ENCODE peak calls at places on chromosomes 3 and 15, in four cellular contexts. S is K562, C is HCT116, B is sigmoid colon. Y is an unnamed sample. For H3K4me1, the result is how much of the 10 kb centered on the place peaks cover.

GRCh38 chr3:63912768-63913588 is 795 bp upstream of the SCAANT1 start:
- DNase-seq in S (peak), C (peak), B (peak), Y (peak)

GRCh38 chr3:172313671-172314070 is 134.6 kb downstream of the GHSR start:
- DNase-seq in S (no peak), C (no peak), B (no peak), Y (no peak)

GRCh38 chr15:66842710-66843441 is 140.8 kb downstream of the SMAD6 start:
- DNase-seq in S (peak), C (no peak), B (peak), Y (peak)

GRCh38 chr15:43376017-43376705 is 5.3 kb downstream of the TUBGCP4 start:
- DNase-seq in S (peak), C (peak), B (no peak), Y (no peak)

GRCh38 chr3:126340596-126340942 is 16.6 kb downstream of the KLF15 start:
- DNase-seq in S (no peak), C (no peak), B (peak), Y (no peak)

GRCh38 chr3:33750216-33750558 is 32.1 kb upstream of the CLASP2 start:
- DNase-seq in S (no peak), C (no peak), B (no peak), Y (no peak)

GRCh38 chr3:134331811-134332199 is 42.4 kb downstream of the AMOTL2 start:
- DNase-seq in S (no peak), C (no peak), B (no peak), Y (no peak)

GRCh38 chr3:30437172-30437571 is 169.2 kb upstream of the TGFBR2 start:
- DNase-seq in S (no peak), C (no peak), B (peak), Y (no peak)

GRCh38 chr15:66827698-66828055 is 125.6 kb downstream of the SMAD6 start:
- DNase-seq in S (no peak), C (no peak), B (peak), Y (no peak)

GRCh38 chr3:50630394-50630793 is 13.4 kb downstream of the MAPKAPK3 start:
- DNase-seq in S (no peak), C (no peak), B (no peak), Y (no peak)

GRCh38 chr3:184230081-184230602 is 757 bp downstream of the VWA5B2 start:
- DNase-seq in S (peak), C (no peak), B (no peak), Y (peak)

GRCh38 chr15:80003171-80003570 is 32.2 kb upstream of the BCL2A1 start:
- DNase-seq in S (no peak), C (no peak), B (no peak), Y (no peak)

GRCh38 chr3:194091141-194091540 is 44.8 kb upstream of the HES1 start:
- DNase-seq in S (peak), C (no peak), B (no peak), Y (no peak)

GRCh38 chr3:111481551-111481950 is 60.4 kb upstream of the CD96 start:
- DNase-seq in S (no peak), C (no peak), B (no peak), Y (no peak)

GRCh38 chr3:64548200-64548889 is 139.5 kb downstream of the ADAMTS9 start:
- DNase-seq in S (no peak), C (no peak), B (peak), Y (peak)

GRCh38 chr15:52362497-52362896 is 66.9 kb upstream of the MYO5C start:
- DNase-seq in S (no peak), C (no peak), B (no peak), Y (no peak)

GRCh38 chr3:42094128-42094527 is 3.0 kb downstream of the TRAK1 start:
- DNase-seq in S (no peak), C (no peak), B (no peak), Y (no peak)

GRCh38 chr3:127734754-127735473 is 62.2 kb downstream of the ABTB1 start:
- DNase-seq in S (no peak), C (no peak), B (no peak), Y (no peak)

GRCh38 chr3:111653766-111654165 is 58.6 kb upstream of the ZBED2 start:
- DNase-seq in S (no peak), C (no peak), B (no peak), Y (no peak)

GRCh38 chr3:147162743-147163142 is 243.6 kb downstream of the ZIC4 start:
- DNase-seq in S (no peak), C (no peak), B (no peak), Y (no peak)

GRCh38 chr3:106249159-106249558 is 380.3 kb upstream of the CBLB start:
- DNase-seq in S (no peak), C (no peak), B (no peak), Y (no peak)

GRCh38 chr15:67107014-67107812 is 41.8 kb downstream of the SMAD3 start:
- DNase-seq in S (peak), C (peak), B (peak), Y (peak)

GRCh38 chr3:45381168-45381852 is 7.1 kb upstream of the LARS2 start:
- DNase-seq in S (peak), C (no peak), B (no peak), Y (no peak)

GRCh38 chr15:91694131-91694828 is 159.2 kb upstream of the SLCO3A1 start:
- DNase-seq in S (no peak), C (no peak), B (peak), Y (no peak)

GRCh38 chr3:79872483-79872882 is 104.7 kb upstream of the ROBO1 start:
- DNase-seq in S (no peak), C (no peak), B (no peak), Y (no peak)

GRCh38 chr3:65443739-65444447 is 594.8 kb downstream of the MAGI1 start:
- DNase-seq in S (no peak), C (no peak), B (no peak), Y (no peak)

GRCh38 chr3:185420762-185421161 is 57.8 kb downstream of the MAP3K13 start:
- DNase-seq in S (no peak), C (no peak), B (no peak), Y (peak)

GRCh38 chr3:11610044-11610671 is 33.6 kb downstream of the VGLL4 start:
- DNase-seq in S (no peak), C (no peak), B (no peak), Y (peak)

GRCh38 chr3:50160561-50160983 is 5.4 kb downstream of the SEMA3F start:
- DNase-seq in S (peak), C (no peak), B (no peak), Y (peak)

GRCh38 chr15:25811481-25811906 is 51.6 kb downstream of the ATP10A start:
- DNase-seq in S (no peak), C (no peak), B (no peak), Y (no peak)

GRCh38 chr15:42145546-42146455 is 10.6 kb downstream of the PLA2G4F start:
- DNase-seq in S (no peak), C (no peak), B (no peak), Y (no peak)

GRCh38 chr3:102225407-102226132 is 209.2 kb upstream of the ZPLD1 start:
- DNase-seq in S (peak), C (peak), B (no peak), Y (no peak)

GRCh38 chr15:63513271-63513670 is 8.9 kb downstream of the USP3 start:
- DNase-seq in S (no peak), C (no peak), B (no peak), Y (no peak)

GRCh38 chr3:42670051-42670576 is 15.2 kb upstream of the KLHL40 start:
- DNase-seq in S (no peak), C (no peak), B (no peak), Y (peak)

GRCh38 chr15:96515391-96515790 is 184.9 kb downstream of the NR2F2 start:
- DNase-seq in S (no peak), C (no peak), B (no peak), Y (no peak)

GRCh38 chr3:47405820-47406761 is 25.3 kb downstream of the PTPN23 start:
- DNase-seq in S (peak), C (no peak), B (no peak), Y (no peak)

GRCh38 chr15:39016706-39017105 is 452.1 kb upstream of the RASGRP1 start:
- DNase-seq in S (no peak), C (no peak), B (no peak), Y (no peak)

DNA sequence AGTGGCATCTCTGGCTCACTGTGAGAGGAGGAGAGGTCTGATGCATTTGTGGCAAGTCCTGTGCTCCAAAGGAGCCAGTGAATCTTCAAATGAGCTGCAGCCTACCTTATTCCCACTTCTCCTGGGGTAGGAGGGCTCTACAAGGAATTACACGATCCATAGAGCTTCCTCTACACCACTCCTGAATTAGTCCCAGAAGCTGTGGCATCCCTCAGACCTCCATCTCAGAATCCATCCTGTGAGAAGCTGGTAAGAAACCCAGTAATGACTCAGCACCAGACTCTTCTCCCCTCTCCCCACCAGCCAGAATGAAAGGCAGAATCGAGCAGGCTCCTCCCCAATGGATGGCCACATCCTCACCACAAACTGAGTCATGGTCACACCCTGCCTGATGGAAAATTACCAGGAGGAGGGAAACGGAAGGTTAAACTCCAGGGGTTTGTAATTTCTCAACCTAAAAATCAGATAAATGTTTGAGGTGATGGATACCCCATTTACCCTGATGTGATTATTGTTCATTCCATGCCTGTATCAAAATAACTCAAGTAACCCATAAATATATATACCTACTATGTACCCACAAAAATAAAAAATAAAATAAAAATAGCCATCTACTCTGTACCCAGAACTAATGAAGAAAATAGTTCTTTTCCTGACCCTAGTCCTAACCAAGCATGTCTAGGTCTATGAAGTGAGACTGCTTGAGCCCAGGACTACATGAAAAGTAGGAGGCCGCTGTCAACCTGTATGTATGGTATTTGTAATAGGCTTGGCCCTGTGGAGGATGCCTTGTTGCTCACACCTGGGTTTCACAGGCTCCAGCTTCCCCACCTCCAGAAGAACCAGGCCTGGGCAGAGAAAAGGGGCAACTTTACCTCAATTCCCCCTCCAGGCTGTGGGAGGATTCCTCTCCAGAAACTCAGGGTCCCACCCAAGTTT is 6.6 kb upstream of the PKM start:
- DNase-seq in S (peak), C (peak), B (peak), Y (peak)
- TF ChIP-seq POLR2A in S (peak), C (peak), B (no peak), Y (no peak)

DNA sequence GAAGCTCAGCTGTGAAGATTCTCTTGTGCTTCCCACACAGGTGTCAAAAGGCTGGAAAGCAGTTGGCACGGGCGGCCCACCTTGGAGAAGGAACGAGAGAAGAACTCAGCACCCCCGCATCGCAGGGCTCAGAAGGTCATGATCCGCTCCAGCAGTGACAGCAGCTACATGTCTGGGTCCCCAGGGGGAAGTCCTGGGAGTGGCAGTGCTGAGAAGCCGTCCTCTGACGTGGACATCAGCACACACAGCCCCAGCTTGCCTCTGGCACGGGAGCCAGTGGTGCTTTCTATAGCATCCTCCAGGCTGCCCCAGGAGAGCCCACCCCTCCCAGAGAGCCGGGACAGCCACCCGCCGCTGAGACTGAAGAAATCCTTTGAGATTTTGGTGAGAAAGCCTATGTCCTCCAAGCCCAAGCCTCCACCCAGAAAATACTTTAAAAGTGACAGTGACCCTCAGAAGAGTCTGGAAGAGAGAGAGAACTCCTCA is 31.4 kb downstream of the STARD5 start:
- DNase-seq in S (no peak), C (no peak), B (no peak), Y (no peak)
- H3K4me1 ChIP-seq in S (under half), C (under half), B (under half), Y (under half)

GRCh38 chr15:58038426-58039106 is 26.9 kb downstream of the ALDH1A2 start:
- DNase-seq in S (no peak), C (no peak), B (no peak), Y (peak)
- TF ChIP-seq POLR2AphosphoS5 in S (no peak), C (no peak), B (no peak), Y (no peak)

DNA sequence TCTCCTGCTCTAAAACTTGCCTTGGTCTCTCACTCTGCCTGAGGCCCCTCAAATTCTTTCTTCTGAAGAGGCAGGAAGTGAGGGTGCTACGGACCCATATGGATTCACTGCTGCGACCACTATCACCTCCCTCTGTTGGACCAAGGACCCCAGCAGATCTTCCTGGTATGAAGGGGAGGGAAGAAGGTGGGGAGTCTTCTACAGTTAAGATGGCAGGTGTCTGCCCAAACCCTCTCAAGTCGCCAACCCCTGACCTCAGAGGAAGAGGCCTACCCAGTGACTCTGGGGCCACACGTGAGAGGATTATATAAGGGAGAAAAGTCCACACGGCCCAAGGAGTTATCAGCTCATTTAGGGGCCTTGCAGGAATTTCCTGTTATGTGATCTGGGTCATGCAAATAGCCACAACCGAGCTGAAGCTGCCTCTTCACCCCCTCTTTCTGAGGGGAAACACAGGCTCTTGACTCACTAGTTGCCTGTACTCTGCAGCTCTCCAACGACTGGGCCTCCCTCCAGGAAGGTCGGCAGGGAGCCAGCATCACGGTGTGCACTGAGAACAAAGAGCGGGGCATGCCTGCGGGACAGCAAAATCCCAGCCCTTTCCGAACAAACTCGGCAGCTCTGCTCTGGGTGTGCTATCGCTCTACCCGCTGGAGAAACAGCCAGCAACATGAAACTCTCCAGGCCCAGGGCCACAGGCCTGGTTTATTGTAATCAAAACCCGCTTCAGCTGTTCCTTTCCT is 116.0 kb downstream of the XXYLT1 start:
- DNase-seq in S (peak), C (no peak), B (peak), Y (peak)
- TF ChIP-seq POLR2A in S (no peak), C (no peak), B (no peak), Y (no peak)

DNA sequence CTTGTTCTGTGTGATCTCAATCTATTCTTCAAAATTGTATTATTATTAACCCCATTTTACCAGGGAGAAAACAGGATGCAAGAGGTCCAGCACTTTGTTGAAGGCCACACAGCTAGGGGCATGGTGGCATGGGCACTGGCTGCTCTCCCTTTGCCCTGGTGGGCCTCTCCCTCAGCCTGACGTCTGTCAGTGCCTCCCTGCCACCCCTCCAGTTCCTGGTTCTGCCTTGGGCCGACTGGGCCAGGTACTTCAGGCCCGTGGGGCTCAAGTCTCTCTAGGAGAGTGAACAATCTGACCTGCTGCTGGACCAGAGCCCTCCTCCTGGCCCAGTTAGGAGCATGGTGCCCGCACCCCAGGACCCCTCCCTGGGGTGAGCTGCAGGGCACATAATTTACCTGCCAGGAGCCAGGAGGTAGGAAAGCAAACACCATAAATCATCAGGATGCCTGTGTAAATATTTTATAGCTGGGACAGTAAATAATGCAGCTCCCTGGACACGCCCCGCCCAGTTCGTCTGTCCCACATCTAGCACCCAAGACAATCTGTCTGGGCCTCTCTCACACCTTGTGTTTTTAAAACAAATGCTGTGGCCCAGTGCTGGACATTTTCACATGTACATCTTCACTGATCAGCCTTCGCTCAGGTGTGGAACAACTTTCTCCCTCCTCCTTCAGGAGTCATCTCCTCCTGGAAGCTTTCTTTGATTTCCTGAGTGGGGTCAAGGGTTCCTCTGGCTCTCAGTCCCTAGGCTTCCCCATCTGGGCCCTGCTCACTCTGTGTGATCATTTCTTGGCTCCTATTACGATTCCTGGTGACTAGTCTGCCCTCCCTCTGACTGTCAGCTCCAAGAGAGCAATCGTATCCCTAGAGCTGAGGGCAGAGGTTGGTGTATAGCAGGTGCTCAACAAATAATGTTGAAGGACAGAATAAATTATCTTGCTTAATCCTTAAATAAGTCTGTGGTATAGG is 15.2 kb upstream of the RFT1 start:
- DNase-seq in S (no peak), C (no peak), B (peak), Y (peak)
- H3K4me1 ChIP-seq in S (under half), C (under half), B (under half), Y (half or more)

GRCh38 chr3:138732465-138732864 is 102.3 kb downstream of the PIK3CB start:
- DNase-seq in S (no peak), C (no peak), B (no peak), Y (no peak)

GRCh38 chr3:138726966-138727365 is 107.8 kb downstream of the PIK3CB start:
- DNase-seq in S (no peak), C (no peak), B (no peak), Y (no peak)

GRCh38 chr3:138725116-138725515 is 109.6 kb downstream of the PIK3CB start:
- DNase-seq in S (no peak), C (no peak), B (no peak), Y (no peak)

GRCh38 chr3:138727371-138727770 is 107.4 kb downstream of the PIK3CB start:
- DNase-seq in S (no peak), C (no peak), B (no peak), Y (no peak)

GRCh38 chr3:138729279-138729678 is 105.4 kb downstream of the PIK3CB start:
- DNase-seq in S (no peak), C (no peak), B (no peak), Y (no peak)
- TF ChIP-seq POLR2AphosphoS5 in S (no peak), C (no peak), B (no peak), Y (no peak)

DNA sequence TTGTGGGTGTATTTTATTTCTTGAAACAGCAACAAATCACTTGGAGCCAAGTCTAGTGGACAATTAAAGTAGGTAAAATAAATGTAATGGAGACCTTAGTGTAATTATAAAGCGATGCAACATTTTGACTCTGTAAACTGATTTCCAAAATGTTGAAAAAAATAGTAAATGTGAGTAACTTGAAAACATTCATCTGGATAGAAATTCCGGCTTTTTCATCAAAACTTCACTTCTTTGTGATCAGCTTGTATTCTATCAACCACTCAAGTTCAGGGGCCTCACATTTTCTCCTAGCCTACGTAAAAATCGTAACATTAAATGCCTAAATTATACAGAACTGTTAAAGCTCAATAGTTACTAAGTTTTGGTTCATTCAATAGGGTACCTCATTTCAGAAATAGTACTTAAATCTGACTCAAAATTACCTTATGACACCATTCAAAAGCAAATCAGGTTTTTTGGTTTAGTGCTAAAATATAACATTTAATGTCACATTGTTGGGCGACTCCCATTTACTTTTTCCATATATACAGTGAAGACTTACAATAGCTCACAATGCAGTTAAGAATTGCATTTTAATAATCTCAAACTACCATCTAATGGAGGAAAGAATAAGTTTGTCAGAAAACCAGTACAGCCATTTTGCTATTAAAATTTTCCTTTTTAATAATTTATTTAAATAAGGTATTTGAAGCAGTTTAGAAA is 12.7 kb downstream of the CCNL1 start:
- DNase-seq in S (no peak), C (no peak), B (no peak), Y (no peak)
- TF ChIP-seq POLR2A in S (peak), C (no peak), B (no peak), Y (no peak)

GRCh38 chr3:190018460-190018859 is 102.2 kb downstream of the P3H2 start:
- DNase-seq in S (no peak), C (no peak), B (no peak), Y (no peak)
- H3K4me1 ChIP-seq in S (under half), C (under half), B (under half), Y (under half)

GRCh38 chr3:141661229-141662196 is 76.6 kb upstream of the RNF7 start:
- DNase-seq in S (no peak), C (no peak), B (no peak), Y (no peak)
- TF ChIP-seq POLR2AphosphoS5 in S (no peak), C (no peak), B (no peak), Y (no peak)